ENCODE peak calls at places on chromosomes 16 and 17, in five cellular contexts. J is stimulated activated naive B cell treated with anti-CD40 and anti-IgM and Interleukin-4, amounts not matched to agents 10 μg/mL and 1 μg/mL and 100 μg/mL, for 72 hours; C is anterior cingulate cortex; E is fibroblast of the aortic adventitia; V is glomerular endothelial cell. U is an unnamed sample.

GRCh38 chr16:69917739-69918138 is 33.4 kb upstream of the CLEC18A start:
- DNase-seq in J (no peak), C (no peak), E (peak; percentile 99), V (peak; percentile 45), U (peak; percentile 94)

GRCh38 chr16:19963306-19963705 is 78.7 kb upstream of the GPRC5B start:
- DNase-seq in J (no peak), C (peak; percentile 6), E (no peak), V (no peak), U (no peak)

GRCh38 chr17:61065263-61065773 is 334.3 kb upstream of the TBX2 start:
- DNase-seq in J (no peak), C (no peak), E (peak; percentile 63), V (no peak), U (peak; percentile 65)

GRCh38 chr17:82468692-82469091 is 10.2 kb downstream of the NARF start:
- DNase-seq in J (no peak), C (no peak), E (no peak), V (no peak), U (no peak)

GRCh38 chr16:85735225-85735722 is 15.6 kb downstream of the C16orf74 start:
- DNase-seq in J (peak; percentile 61), C (no peak), E (no peak), V (no peak), U (no peak)

GRCh38 chr16:57530104-57530522 is 6.3 kb downstream of the CCDC102A start:
- DNase-seq in J (peak; percentile 50), C (no peak), E (peak; percentile 60), V (peak; percentile 16), U (peak; percentile 76)

GRCh38 chr17:10821770-10822169 is 16.1 kb downstream of the PIRT start:
- DNase-seq in J (no peak), C (no peak), E (no peak), V (no peak), U (no peak)

GRCh38 chr16:80594756-80595155 is 54.0 kb downstream of the DYNLRB2 start:
- DNase-seq in J (no peak), C (no peak), E (peak; percentile 6), V (no peak), U (peak; percentile 19)

GRCh38 chr16:54169112-54169511 is 117.5 kb downstream of the IRX3 start:
- DNase-seq in J (no peak), C (no peak), E (no peak), V (no peak), U (no peak)

GRCh38 chr16:67397451-67397801 is 4.1 kb upstream of the TPPP3 start:
- DNase-seq in J (no peak), C (no peak), E (no peak), V (no peak), U (no peak)

GRCh38 chr17:16286947-16287562 is 66.2 kb downstream of the CENPV start:
- DNase-seq in J (peak; percentile 77), C (no peak), E (peak; percentile 64), V (no peak), U (no peak)

GRCh38 chr16:66714062-66714461 is 17.5 kb upstream of the CMTM4 start:
- DNase-seq in J (no peak), C (no peak), E (no peak), V (no peak), U (no peak)

GRCh38 chr17:33989357-33990148 is 265.5 kb upstream of the CCL2 start:
- DNase-seq in J (no peak), C (no peak), E (no peak), V (no peak), U (no peak)

GRCh38 chr17:79838541-79839274 is 532 bp downstream of the CBX4 start:
- DNase-seq in J (peak; percentile 60), C (peak; percentile 65), E (peak; percentile 70), V (no peak), U (peak; percentile 66)

GRCh38 chr16:6232060-6232459 is 1100.6 kb upstream of the RBFOX1 start:
- DNase-seq in J (no peak), C (no peak), E (no peak), V (no peak), U (no peak)

GRCh38 chr16:66486773-66487579 is 59.9 kb downstream of the BEAN1 start:
- DNase-seq in J (no peak), C (no peak), E (peak; percentile 95), V (no peak), U (peak; percentile 85)

GRCh38 chr17:50147841-50148225 is 2.6 kb downstream of the PPP1R9B start:
- DNase-seq in J (no peak), C (no peak), E (no peak), V (no peak), U (no peak)

GRCh38 chr17:59892251-59892848 is 393 bp downstream of the TUBD1 start:
- DNase-seq in J (no peak), C (no peak), E (no peak), V (no peak), U (no peak)

U was measured in fibroblast of lung.